ENCODE peak calls at places on chromosomes 12 and 14, in five cellular contexts. L is effector CD4-positive, alpha-beta T cell; C is ACHN; J is cardiac muscle cell; N is CD8-positive, alpha-beta memory T cell. X is an unnamed sample.

GRCh38 chr12:80456513-80456912 is 12.5 kb downstream of the PTPRQ start:
- DNase-seq in N (no peak), C (no peak), L (no peak), J (no peak), X (no peak)

GRCh38 chr12:65622056-65622455 is 202.2 kb upstream of the HMGA2 start:
- DNase-seq in J (no peak), N (no peak), C (no peak), L (no peak), X (no peak)

GRCh38 chr12:125069616-125070015 is 4.4 kb downstream of the AACS start:
- DNase-seq in C (no peak), L (no peak), N (no peak), J (no peak), X (no peak)

GRCh38 chr12:112916270-112916669 is 9.5 kb downstream of the OAS1 start:
- DNase-seq in L (no peak), J (peak), C (no peak), N (no peak), X (no peak)

GRCh38 chr12:27549231-27549800 is 25.3 kb downstream of the PPFIBP1 start:
- DNase-seq in C (peak), J (peak), N (no peak), L (no peak), X (no peak)

GRCh38 chr12:6953417-6954315 is 2.5 kb downstream of the PTPN6 start:
- DNase-seq in C (no peak), J (peak), N (peak), L (peak), X (peak)

GRCh38 chr12:111685322-111685810 is 390 bp downstream of the BRAP start:
- DNase-seq in L (no peak), C (peak), N (no peak), J (no peak), X (peak)

GRCh38 chr14:106094654-106095189 is 568.3 kb downstream of the TMEM121 start:
- DNase-seq in L (peak), C (peak), N (peak), J (no peak), X (no peak)

GRCh38 chr12:123529636-123530035 is 3.9 kb downstream of the RILPL1 start:
- DNase-seq in N (no peak), L (no peak), J (no peak), C (no peak), X (no peak)

GRCh38 chr14:102234331-102235264 is 70.4 kb downstream of the MOK start:
- DNase-seq in N (no peak), C (no peak), J (peak), L (no peak), X (no peak)

GRCh38 chr12:27201169-27201568 is 42.9 kb upstream of the STK38L start:
- DNase-seq in L (no peak), N (no peak), C (no peak), J (no peak), X (no peak)

GRCh38 chr12:76049575-76050251 is 18.1 kb upstream of the PHLDA1 start:
- DNase-seq in J (no peak), N (no peak), L (no peak), C (no peak), X (no peak)

GRCh38 chr12:15789215-15790171 is at the start of gene EPS8:
- DNase-seq in L (peak), C (peak), J (peak), N (peak), X (peak)

GRCh38 chr14:93914278-93914677 is 12.9 kb upstream of the FAM181A start:
- DNase-seq in C (no peak), L (no peak), N (no peak), J (no peak), X (no peak)

GRCh38 chr12:27190761-27191160 is 53.3 kb upstream of the STK38L start:
- DNase-seq in L (no peak), J (peak), C (no peak), N (no peak), X (no peak)

GRCh38 chr12:47783821-47784819 is 11.1 kb downstream of the SLC48A1 start:
- DNase-seq in C (no peak), J (no peak), L (no peak), N (no peak), X (no peak)

GRCh38 chr14:24141030-24141880 is at the start of gene EMC9:
- DNase-seq in J (peak), C (peak), L (peak), N (peak), X (peak)

GRCh38 chr12:57072661-57073060 is 5.9 kb downstream of the NEMP1 start:
- DNase-seq in J (no peak), C (no peak), N (no peak), L (no peak), X (no peak)

GRCh38 chr12:13454991-13455696 is 258.6 kb downstream of the EMP1 start:
- DNase-seq in L (no peak), J (no peak), N (no peak), C (no peak), X (no peak)

GRCh38 chr12:50220357-50221061 is 53.3 kb upstream of the CERS5 start:
- DNase-seq in C (no peak), L (no peak), J (peak), N (no peak), X (no peak)

GRCh38 chr14:25953532-25954144 is 644.2 kb downstream of the NOVA1 start:
- DNase-seq in J (peak), C (no peak), L (no peak), N (no peak), X (no peak)

GRCh38 chr14:101584049-101584859 is 23.0 kb downstream of the DIO3 start:
- DNase-seq in N (peak), L (no peak), J (peak), C (no peak), X (no peak)

GRCh38 chr12:33111850-33112249 is 215.3 kb upstream of the PKP2 start:
- DNase-seq in C (no peak), N (no peak), L (no peak), J (no peak), X (no peak)

GRCh38 chr14:103488071-103488470 is 34.6 kb downstream of the CKB start:
- DNase-seq in N (no peak), J (no peak), L (no peak), C (no peak), X (no peak)

GRCh38 chr12:14845350-14845750 is 2.0 kb upstream of the ART4 start:
- DNase-seq in L (peak), N (no peak), J (peak), C (peak), X (peak)

GRCh38 chr14:104632781-104633180 is 28.2 kb upstream of the TMEM179 start:
- DNase-seq in L (no peak), C (no peak), N (no peak), J (no peak), X (no peak)

GRCh38 chr12:42469355-42470006 is 120.1 kb downstream of the PRICKLE1 start:
- DNase-seq in N (no peak), C (no peak), L (no peak), J (no peak), X (no peak)